ENCODE peak calls at places on chromosomes 7 and 10, in nine cellular contexts. K is AG08396; N is stimulated activated CD8-positive, alpha-beta memory T cell treated with anti-CD3 and anti-CD28 coated beads, Interleukin-12 subunit alpha, Interleukin-12 subunit beta, amount 100 ng/mL, for 4 hours; T is bronchial epithelial cell; P is NCI-H1417; W is testis; H is GM20000; M is naive thymus-derived CD8-positive, alpha-beta T cell; Z is spleen. X is an unnamed sample.

GRCh38 chr10:79561257-79561656 is 1.1 kb upstream of the SFTPA2 start:
- DNase-seq in K (no peak), N (no peak), T (no peak), P (no peak), W (no peak), H (no peak), M (no peak), Z (no peak), X (no peak)

GRCh38 chr10:115956225-115957009 is 316.6 kb downstream of the GFRA1 start:
- DNase-seq in K (no peak), N (no peak), T (no peak), P (no peak), W (no peak), H (no peak), M (no peak), Z (no peak), X (no peak)

GRCh38 chr10:119299531-119299930 is 92.2 kb downstream of the GRK5 start:
- DNase-seq in K (no peak), N (no peak), T (no peak), P (no peak), W (no peak), H (no peak), M (no peak), Z (peak; percentile 37), X (no peak)

GRCh38 chr7:73741600-73741999 is 3.0 kb upstream of the ABHD11 start:
- DNase-seq in K (no peak), N (no peak), T (no peak), P (peak; percentile 78), W (no peak), H (no peak), M (no peak), Z (no peak), X (no peak)

GRCh38 chr10:121526801-121527221 is 71.4 kb downstream of the FGFR2 start:
- DNase-seq in K (no peak), N (no peak), T (no peak), P (no peak), W (no peak), H (no peak), M (no peak), Z (no peak), X (no peak)

GRCh38 chr7:112594397-112594796 is 113.6 kb downstream of the LSMEM1 start:
- DNase-seq in K (no peak), N (no peak), T (no peak), P (no peak), W (no peak), H (no peak), M (no peak), Z (no peak), X (peak; percentile 92)

GRCh38 chr7:157392256-157393037 is 55.6 kb downstream of the DNAJB6 start:
- DNase-seq in K (no peak), N (no peak), T (no peak), P (no peak), W (no peak), H (no peak), M (no peak), Z (no peak), X (no peak)

GRCh38 chr7:77797734-77798393 is 370 bp downstream of the TMEM60 start:
- DNase-seq in K (no peak), N (no peak), T (no peak), P (peak; percentile 74), W (no peak), H (no peak), M (no peak), Z (no peak), X (no peak)

GRCh38 chr10:93083743-93084539 is 10.2 kb downstream of the CYP26A1 start:
- DNase-seq in K (no peak), N (no peak), T (no peak), P (no peak), W (no peak), H (no peak), M (no peak), Z (no peak), X (no peak)

GRCh38 chr7:128014864-128015263 is 16.4 kb downstream of the LRRC4 start:
- DNase-seq in K (no peak), N (no peak), T (peak; percentile 75), P (peak; percentile 13), W (no peak), H (no peak), M (no peak), Z (no peak), X (no peak)

GRCh38 chr7:105600720-105601550 is 19.6 kb upstream of the EFCAB10 start:
- DNase-seq in K (no peak), N (no peak), T (peak; percentile 71), P (no peak), W (no peak), H (no peak), M (no peak), Z (no peak), X (no peak)

GRCh38 chr7:38703093-38703492 is 71.9 kb upstream of the AMPH start:
- DNase-seq in K (no peak), N (no peak), T (peak; percentile 87), P (no peak), W (no peak), H (no peak), M (no peak), Z (no peak), X (no peak)

GRCh38 chr10:73907841-73908517 is 3.0 kb upstream of the PLAU start:
- DNase-seq in K (no peak), N (no peak), T (peak; percentile 36), P (no peak), W (peak; percentile 29), H (no peak), M (no peak), Z (no peak), X (peak; percentile 67)

GRCh38 chr7:27103489-27104226 is 1.2 kb upstream of the HOXA2 start:
- DNase-seq in K (peak; percentile 36), N (no peak), T (no peak), P (no peak), W (no peak), H (no peak), M (no peak), Z (no peak), X (no peak)

GRCh38 chr7:22350466-22351328 is 6.3 kb downstream of the RAPGEF5 start:
- DNase-seq in K (no peak), N (no peak), T (peak; percentile 36), P (no peak), W (peak; percentile 62), H (no peak), M (no peak), Z (no peak), X (peak; percentile 38)

GRCh38 chr7:86158111-86158510 is 485.6 kb upstream of the GRM3 start:
- DNase-seq in K (no peak), N (no peak), T (no peak), P (no peak), W (no peak), H (no peak), M (no peak), Z (no peak), X (no peak)

GRCh38 chr7:84589012-84589411 is 394.4 kb upstream of the SEMA3A start:
- DNase-seq in K (no peak), N (no peak), T (peak; percentile 67), P (no peak), W (no peak), H (no peak), M (no peak), Z (peak; percentile 41), X (no peak)

GRCh38 chr7:5428470-5429252 is 5.0 kb upstream of the TNRC18 start:
- DNase-seq in K (peak; percentile 67), N (no peak), T (peak; percentile 63), P (no peak), W (peak; percentile 79), H (no peak), M (no peak), Z (peak; percentile 77), X (peak; percentile 94)

GRCh38 chr7:55119571-55119970 is 100.8 kb downstream of the EGFR start:
- DNase-seq in K (no peak), N (no peak), T (no peak), P (no peak), W (no peak), H (no peak), M (no peak), Z (no peak), X (no peak)

GRCh38 chr10:94108200-94108599 is 114.5 kb downstream of the PLCE1 start:
- DNase-seq in K (peak; percentile 58), N (no peak), T (peak; percentile 86), P (no peak), W (no peak), H (no peak), M (no peak), Z (no peak), X (peak; percentile 87)

GRCh38 chr10:35789996-35790395 is 147.9 kb upstream of the FZD8 start:
- DNase-seq in K (no peak), N (no peak), T (peak; percentile 91), P (no peak), W (no peak), H (no peak), M (no peak), Z (no peak), X (no peak)

GRCh38 chr7:116180302-116180701 is 30.0 kb upstream of the TES start:
- DNase-seq in K (peak; percentile 57), N (no peak), T (peak; percentile 63), P (peak; percentile 32), W (peak; percentile 23), H (peak; percentile 76), M (no peak), Z (no peak), X (peak; percentile 43)

GRCh38 chr7:133484135-133484534 is 231.3 kb downstream of the EXOC4 start:
- DNase-seq in K (no peak), N (peak; percentile 16), T (peak; percentile 55), P (no peak), W (no peak), H (no peak), M (no peak), Z (no peak), X (no peak)

GRCh38 chr10:78321500-78321899 is 287.8 kb downstream of the RPS24 start:
- DNase-seq in K (no peak), N (no peak), T (no peak), P (no peak), W (no peak), H (no peak), M (no peak), Z (no peak), X (no peak)

GRCh38 chr7:94698275-94698674 is 42.3 kb upstream of the SGCE start:
- DNase-seq in K (peak; percentile 43), N (no peak), T (peak; percentile 74), P (no peak), W (no peak), H (no peak), M (no peak), Z (no peak), X (peak; percentile 84)

GRCh38 chr7:43785425-43785824 is 26.9 kb downstream of the BLVRA start:
- DNase-seq in K (peak; percentile 75), N (no peak), T (peak; percentile 90), P (no peak), W (no peak), H (no peak), M (no peak), Z (no peak), X (peak; percentile 94)

GRCh38 chr10:27715505-27715904 is 30.1 kb downstream of the MKX start:
- DNase-seq in K (no peak), N (no peak), T (no peak), P (no peak), W (no peak), H (no peak), M (no peak), Z (no peak), X (no peak)

GRCh38 chr7:155291045-155291530 is 6.6 kb upstream of the INSIG1 start:
- DNase-seq in K (peak; percentile 68), N (no peak), T (peak; percentile 58), P (no peak), W (no peak), H (no peak), M (no peak), Z (no peak), X (peak; percentile 74)

GRCh38 chr10:92590623-92591549 is 2.0 kb upstream of the KIF11 start:
- DNase-seq in K (peak; percentile 36), N (no peak), T (no peak), P (no peak), W (peak; percentile 82), H (peak; percentile 54), M (no peak), Z (peak; percentile 83), X (peak; percentile 60)

X was measured in foreskin fibroblast.